ENCODE peak calls at places on chromosomes 3 and 15, in five cellular contexts. S is CD8-positive, alpha-beta memory T cell; A is AG04450; N is body of pancreas; U is neural progenitor cell. K is an unnamed sample.

GRCh38 chr3:15647629-15648167 is 46.2 kb downstream of the BTD start:
- DNase-seq in S (peak; percentile 67), N (peak; percentile 87), U (no peak), A (peak; percentile 90), K (peak; percentile 98)

GRCh38 chr3:175234075-175234474 is 374.9 kb downstream of the NAALADL2 start:
- DNase-seq in U (no peak), S (no peak), A (no peak), N (no peak), K (no peak)

GRCh38 chr3:100105536-100105935 is 8.8 kb downstream of the FILIP1L start:
- DNase-seq in A (no peak), S (no peak), N (no peak), U (no peak), K (no peak)

GRCh38 chr3:72899349-72899765 is 11.5 kb downstream of the GXYLT2 start:
- DNase-seq in U (no peak), N (no peak), A (no peak), S (no peak), K (no peak)

GRCh38 chr3:161766301-161766700 is 269.7 kb downstream of the OTOL1 start:
- DNase-seq in S (no peak), A (no peak), N (no peak), U (no peak), K (no peak)

GRCh38 chr3:56862352-56863062 is 60.8 kb upstream of the ARHGEF3 start:
- DNase-seq in A (no peak), S (no peak), U (no peak), N (no peak), K (no peak)

GRCh38 chr3:43874290-43874689 is 183.6 kb downstream of the ABHD5 start:
- DNase-seq in U (no peak), N (no peak), A (no peak), S (no peak), K (no peak)

GRCh38 chr3:178404966-178405365 is 131.3 kb upstream of the KCNMB2 start:
- DNase-seq in N (no peak), A (no peak), U (no peak), S (no peak), K (no peak)

GRCh38 chr3:170419301-170420087 is 826 bp downstream of the CLDN11 start:
- DNase-seq in U (peak; percentile 76), A (no peak), S (no peak), N (no peak), K (no peak)

GRCh38 chr3:177180506-177180905 is 16.8 kb downstream of the TBL1XR1 start:
- DNase-seq in A (no peak), N (no peak), U (no peak), S (no peak), K (no peak)

GRCh38 chr15:62067448-62068044 is 769 bp downstream of the C2CD4A start:
- DNase-seq in U (peak; percentile 62), S (no peak), A (no peak), N (peak; percentile 59), K (no peak)

GRCh38 chr3:36944641-36945270 is at the start of gene TRANK1:
- DNase-seq in A (no peak), U (peak; percentile 56), N (peak; percentile 44), S (peak; percentile 83), K (no peak)

GRCh38 chr3:14248477-14248848 is 69.8 kb downstream of the LSM3 start:
- DNase-seq in A (no peak), U (no peak), S (no peak), N (no peak), K (no peak)

GRCh38 chr3:3881050-3881449 is 81.8 kb downstream of the LRRN1 start:
- DNase-seq in S (no peak), U (no peak), N (no peak), A (no peak), K (no peak)

GRCh38 chr3:122975163-122975923 is 52.2 kb downstream of the SEMA5B start:
- DNase-seq in S (no peak), U (peak; percentile 31), A (no peak), N (no peak), K (no peak)

GRCh38 chr3:94162700-94163099 is 99.8 kb downstream of the NSUN3 start:
- DNase-seq in A (no peak), S (no peak), U (no peak), N (no peak), K (no peak)

GRCh38 chr3:185270262-185270955 is 16.6 kb upstream of the EHHADH start:
- DNase-seq in S (no peak), A (no peak), U (peak; percentile 64), N (peak; percentile 37), K (peak; percentile 5)

DNA sequence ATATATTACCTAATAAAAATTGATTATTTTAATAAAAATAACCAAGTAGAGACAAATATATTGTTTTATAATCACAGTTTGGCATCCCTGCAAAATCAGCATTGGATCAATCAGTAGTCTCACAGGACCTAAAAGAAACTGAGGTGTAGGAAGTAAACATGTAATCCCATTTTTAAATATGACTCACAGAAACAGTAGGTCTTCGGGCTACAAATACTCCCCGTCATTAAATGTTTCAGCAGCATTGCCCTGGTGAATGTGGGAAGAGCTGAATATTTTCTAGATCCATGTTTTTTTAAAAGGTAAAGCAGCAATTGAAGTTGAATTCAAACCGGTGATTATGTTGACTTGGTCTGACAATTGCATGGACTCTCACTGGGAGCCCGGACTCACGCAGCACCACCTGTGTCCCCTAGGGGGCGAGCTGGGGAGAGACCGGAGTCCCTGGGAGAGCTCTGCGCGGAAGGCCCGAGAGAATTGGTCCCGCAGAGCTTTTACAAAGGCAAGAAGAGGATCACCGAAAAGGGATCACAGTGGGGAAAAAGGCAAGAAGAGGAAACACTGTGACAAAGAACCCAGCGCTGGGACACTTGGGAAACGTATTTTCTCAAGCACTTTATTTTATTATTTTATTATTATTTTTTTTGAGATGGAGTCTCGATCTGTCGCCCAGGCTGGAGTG is 17.2 kb upstream of the USP3 start:
- DNase-seq in A (no peak), N (peak; percentile 93), S (peak; percentile 83), U (peak; percentile 88), K (peak; percentile 69)
- H3K4me3 ChIP-seq in A (no peak overlapping the region), N (no peak overlapping the region), S (no peak overlapping the region), U (no peak overlapping the region), K (no peak overlapping the region)

DNA sequence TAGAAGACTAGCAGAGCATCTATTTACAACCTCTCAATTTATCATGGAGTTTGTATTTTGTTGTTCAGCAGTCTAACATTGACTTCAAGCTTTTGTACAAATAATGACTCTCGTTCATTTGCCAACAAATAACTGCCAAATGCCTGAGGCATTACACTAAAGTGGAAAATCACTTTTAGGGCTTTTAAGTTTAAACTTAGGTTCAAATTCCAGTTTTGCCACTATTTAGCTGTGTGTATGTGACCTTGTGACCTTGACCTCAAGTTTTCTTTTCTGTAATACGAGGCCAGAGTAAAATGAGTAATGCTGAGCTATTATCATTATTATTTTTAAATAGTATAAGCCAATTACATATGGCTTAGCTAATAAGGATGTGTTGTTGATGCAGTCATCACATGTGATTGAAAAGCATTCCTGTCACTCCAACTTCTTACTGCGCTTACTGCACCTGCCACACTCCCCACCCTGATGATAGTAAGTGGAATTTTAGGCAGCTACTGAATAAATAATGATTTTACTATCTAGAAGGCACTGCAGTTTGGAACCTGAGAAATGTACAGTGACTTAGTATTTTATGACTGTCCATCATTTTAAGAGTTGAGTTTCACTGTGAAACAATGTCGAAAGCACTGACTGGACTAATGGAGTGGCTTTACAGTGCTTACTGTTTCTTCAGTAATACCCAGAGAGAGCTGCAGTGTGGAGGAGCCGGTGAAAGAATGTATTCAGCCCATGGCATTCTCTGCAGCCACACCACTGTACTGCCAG is 16.3 kb downstream of the ARL8B start:
- DNase-seq in A (no peak), N (no peak), U (no peak), S (no peak), K (no peak)
- H3K4me3 ChIP-seq in A (no peak overlapping the region), N (no peak overlapping the region), U (no peak overlapping the region), S (no peak overlapping the region), K (no peak overlapping the region)

DNA sequence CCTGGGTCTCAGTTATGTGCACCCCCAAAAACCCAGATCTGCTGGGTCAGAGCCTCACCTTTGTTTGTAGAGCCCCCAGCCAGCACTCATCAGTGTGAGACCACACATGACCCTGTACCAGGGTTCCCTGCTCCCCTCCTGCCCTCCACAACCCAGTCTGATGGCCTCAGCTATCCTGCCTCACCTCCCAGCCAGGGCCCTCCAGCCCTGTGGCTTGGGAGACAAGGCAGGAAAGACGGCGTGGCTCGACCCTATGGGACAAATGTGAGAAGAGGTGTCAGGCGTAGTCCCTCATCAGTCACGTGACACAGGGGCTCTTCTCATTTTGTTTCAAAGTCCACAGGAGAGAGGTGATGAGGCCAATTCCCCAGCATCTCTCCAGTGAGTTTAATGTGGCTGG is 28.3 kb upstream of the PRR23E start:
- DNase-seq in S (no peak), N (no peak), U (no peak), A (no peak), K (no peak)
- H3K4me3 ChIP-seq in S (no peak overlapping the region), N (no peak overlapping the region), U (no peak overlapping the region), A (no peak overlapping the region), K (no peak overlapping the region)

GRCh38 chr15:101167791-101168462 is 83.9 kb downstream of the CHSY1 start:
- DNase-seq in S (no peak), U (no peak), N (peak; percentile 29), A (peak; percentile 61), K (peak; percentile 95)
- H3K4me3 ChIP-seq in S (no peak overlapping the region), U (no peak overlapping the region), N (no peak overlapping the region), A (no peak overlapping the region), K (peak overlapping the region; percentile 10)